ENCODE peak calls at places on chromosome 18, in four cellular contexts. D is IMR-90, U is A549, T is body of pancreas. F is an unnamed sample.

GRCh38 chr18:48815581-48816324 is 135.0 kb downstream of the SMAD7 start:
- DNase-seq in D (peak; percentile 62), U (no peak), T (no peak), F (peak; percentile 23)

GRCh38 chr18:334575-335132 is 66.8 kb upstream of the THOC1 start:
- DNase-seq in D (no peak), U (no peak), T (no peak), F (no peak)

GRCh38 chr18:34643982-34644381 is 66.1 kb upstream of the DTNA start:
- DNase-seq in D (peak; percentile 12), U (no peak), T (no peak), F (no peak)

GRCh38 chr18:7307586-7307985 is 76.7 kb downstream of the LRRC30 start:
- DNase-seq in D (no peak), U (no peak), T (no peak), F (no peak)

GRCh38 chr18:25125670-25126069 is 226.3 kb downstream of the ZNF521 start:
- DNase-seq in D (peak; percentile 67), U (no peak), T (no peak), F (no peak)

GRCh38 chr18:22466608-22467390 is 49.1 kb upstream of the CTAGE1 start:
- DNase-seq in D (peak; percentile 89), U (peak; percentile 24), T (no peak), F (no peak)

GRCh38 chr18:22703883-22704626 is 229.1 kb upstream of the RBBP8 start:
- DNase-seq in D (peak; percentile 40), U (peak; percentile 50), T (peak; percentile 21), F (peak; percentile 38)

GRCh38 chr18:23283933-23284430 is 148.7 kb downstream of the CABLES1 start:
- DNase-seq in D (peak; percentile 63), U (peak; percentile 33), T (no peak), F (no peak)

GRCh38 chr18:7512326-7512725 is 54.8 kb upstream of the PTPRM start:
- DNase-seq in D (no peak), U (no peak), T (peak; percentile 15), F (no peak)

GRCh38 chr18:78160961-78161656 is 818.5 kb upstream of the SALL3 start:
- DNase-seq in D (no peak), U (no peak), T (no peak), F (no peak)

GRCh38 chr18:34224423-34225217 is at the start of gene NOL4:
- DNase-seq in D (no peak), U (no peak), T (peak; percentile 53), F (no peak)

GRCh38 chr18:49161627-49162026 is 210.9 kb upstream of the SMAD7 start:
- DNase-seq in D (peak; percentile 90), U (no peak), T (no peak), F (peak; percentile 10)

GRCh38 chr18:62781893-62782292 is 66.6 kb downstream of the PHLPP1 start:
- DNase-seq in D (peak; percentile 91), U (no peak), T (no peak), F (no peak)

GRCh38 chr18:35456181-35456850 is 41.4 kb downstream of the INO80C start:
- DNase-seq in D (peak; percentile 17), U (no peak), T (no peak), F (no peak)

GRCh38 chr18:9612215-9612830 is 2.0 kb downstream of the PPP4R1 start:
- DNase-seq in D (peak; percentile 58), U (peak; percentile 52), T (peak; percentile 52), F (peak; percentile 71)

GRCh38 chr18:43826215-43826614 is 548.9 kb upstream of the SYT4 start:
- DNase-seq in D (no peak), U (no peak), T (no peak), F (no peak)

GRCh38 chr18:46657115-46657955 is at the start of gene LOXHD1:
- DNase-seq in D (no peak), U (no peak), T (no peak), F (no peak)

GRCh38 chr18:79405019-79405780 is 9.5 kb downstream of the NFATC1 start:
- DNase-seq in D (no peak), U (no peak), T (no peak), F (no peak)

GRCh38 chr18:45662468-45662867 is 47.2 kb downstream of the SLC14A2 start:
- DNase-seq in D (peak; percentile 76), U (no peak), T (no peak), F (no peak)

GRCh38 chr18:37435996-37436395 is 129.6 kb downstream of the CELF4 start:
- DNase-seq in D (no peak), U (no peak), T (no peak), F (no peak)

GRCh38 chr18:5298156-5298852 is 2.8 kb upstream of the ZBTB14 start:
- DNase-seq in D (no peak), U (no peak), T (no peak), F (no peak)

GRCh38 chr18:35024196-35024595 is 17.0 kb upstream of the MAPRE2 start:
- DNase-seq in D (no peak), U (no peak), T (no peak), F (no peak)

GRCh38 chr18:8706545-8706980 is 1.2 kb downstream of the MTCL1 start:
- DNase-seq in D (peak; percentile 16), U (no peak), T (no peak), F (peak; percentile 42)

GRCh38 chr18:76822510-76823165 is at the start of gene ZNF236:
- DNase-seq in D (peak; percentile 77), U (peak; percentile 34), T (peak; percentile 78), F (peak; percentile 96)
- TF ChIP-seq POLR2A in D (peak; percentile 77), U (peak; percentile 43), T (peak; percentile 48), F (peak; percentile 78)

GRCh38 chr18:3248670-3249359 is 1.2 kb downstream of the MYL12A start:
- DNase-seq in D (peak; percentile 57), U (no peak), T (no peak), F (peak; percentile 76)
- TF ChIP-seq POLR2A in D (no peak), U (no peak), T (peak; percentile 36), F (no peak)

GRCh38 chr18:58554404-58554803 is 74.5 kb downstream of the ALPK2 start:
- DNase-seq in D (no peak), U (no peak), T (no peak), F (no peak)

GRCh38 chr18:58559427-58560186 is 69.3 kb downstream of the ALPK2 start:
- DNase-seq in D (peak; percentile 52), U (no peak), T (no peak), F (no peak)

GRCh38 chr18:58556333-58557012 is 72.4 kb downstream of the ALPK2 start:
- DNase-seq in D (no peak), U (no peak), T (no peak), F (no peak)

GRCh38 chr18:58558514-58558913 is 70.4 kb downstream of the ALPK2 start:
- DNase-seq in D (peak; percentile 31), U (no peak), T (no peak), F (no peak)

GRCh38 chr18:58557013-58557435 is 71.9 kb downstream of the ALPK2 start:
- DNase-seq in D (no peak), U (no peak), T (no peak), F (no peak)
- TF ChIP-seq POLR2A in D (no peak), U (no peak), T (no peak), F (no peak)

GRCh38 chr18:10750386-10751035 is 224.7 kb downstream of the NAPG start:
- DNase-seq in D (peak; percentile 6), U (no peak), T (no peak), F (no peak)

GRCh38 chr18:10744653-10745052 is 218.8 kb downstream of the NAPG start:
- DNase-seq in D (no peak), U (no peak), T (no peak), F (no peak)

GRCh38 chr18:10745232-10745631 is 219.4 kb downstream of the NAPG start:
- DNase-seq in D (no peak), U (no peak), T (no peak), F (no peak)

GRCh38 chr18:10748641-10749040 is 222.8 kb downstream of the NAPG start:
- DNase-seq in D (peak; percentile 64), U (no peak), T (no peak), F (no peak)

GRCh38 chr18:10745971-10746370 is 220.1 kb downstream of the NAPG start:
- DNase-seq in D (no peak), U (no peak), T (no peak), F (no peak)
- TF ChIP-seq POLR2A in D (no peak), U (no peak), T (no peak), F (no peak)

GRCh38 chr18:29154758-29155725 is 978.1 kb upstream of the CDH2 start:
- DNase-seq in D (peak; percentile 91), U (no peak), T (peak; percentile 31), F (no peak)
- TF ChIP-seq POLR2A in D (no peak), U (no peak), T (no peak), F (no peak)

GRCh38 chr18:59139615-59140286 is at the start of gene SEC11C:
- DNase-seq in D (peak; percentile 94), U (peak; percentile 89), T (peak; percentile 99), F (peak; percentile 99)

GRCh38 chr18:59140287-59140885 is 702 bp downstream of the SEC11C start:
- DNase-seq in D (peak; percentile 51), U (peak; percentile 34), T (peak; percentile 35), F (no peak)

GRCh38 chr18:59142274-59142673 is 2.6 kb downstream of the SEC11C start:
- DNase-seq in D (no peak), U (no peak), T (no peak), F (no peak)

GRCh38 chr18:59143441-59143840 is 3.8 kb downstream of the SEC11C start:
- DNase-seq in D (peak; percentile 41), U (no peak), T (no peak), F (no peak)

DNA sequence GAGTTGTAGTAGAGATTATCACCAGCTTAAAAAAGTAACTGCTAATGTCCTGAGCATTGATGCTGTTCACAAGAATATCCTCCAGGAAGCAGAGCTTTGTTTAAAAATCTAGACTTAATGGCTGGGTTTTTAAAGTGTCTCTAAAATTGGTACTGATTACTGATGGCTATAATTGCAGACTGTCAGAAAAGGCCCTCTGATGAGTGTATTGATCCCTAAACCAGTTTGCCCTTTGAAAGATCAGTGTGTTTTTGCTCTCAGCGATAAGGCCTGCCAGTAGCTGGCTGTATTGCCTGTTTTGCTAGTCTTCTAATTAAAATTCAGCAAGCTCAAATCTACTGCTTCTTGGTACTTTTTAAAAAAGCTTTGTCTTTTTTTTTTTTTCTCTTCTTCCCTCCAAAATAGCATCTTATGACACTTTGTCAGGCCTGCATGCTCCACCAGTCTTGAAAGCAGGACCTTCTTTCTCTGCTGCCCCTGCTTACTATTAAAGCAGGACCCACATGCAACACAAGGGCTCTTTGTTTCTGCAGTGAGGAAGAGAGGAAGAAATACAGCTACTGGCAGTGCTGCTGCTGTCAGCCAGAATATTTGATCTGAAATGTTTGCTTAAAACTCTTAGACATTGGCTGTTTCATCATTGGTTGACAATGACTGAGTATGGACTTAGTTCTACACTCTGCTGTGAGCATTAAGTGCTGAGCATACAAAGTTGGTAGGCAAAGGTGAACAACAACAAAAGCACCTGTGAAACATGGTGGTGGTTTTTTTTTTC is 1.8 kb downstream of the SEC11C start:
- DNase-seq in D (no peak), U (no peak), T (no peak), F (no peak)
- TF ChIP-seq POLR2A in D (no peak), U (no peak), T (no peak), F (no peak)

GRCh38 chr18:3605562-3606443 is 155.8 kb downstream of the TGIF1 start:
- DNase-seq in D (peak; percentile 62), U (no peak), T (no peak), F (peak; percentile 86)

GRCh38 chr18:3603460-3604259 is 153.7 kb downstream of the TGIF1 start:
- DNase-seq in D (peak; percentile 99), U (no peak), T (peak; percentile 63), F (peak; percentile 96)

GRCh38 chr18:3607309-3608098 is 157.5 kb downstream of the TGIF1 start:
- DNase-seq in D (no peak), U (no peak), T (no peak), F (peak; percentile 65)

GRCh38 chr18:3604260-3604625 is 154.3 kb downstream of the TGIF1 start:
- DNase-seq in D (no peak), U (no peak), T (no peak), F (no peak)

GRCh38 chr18:3604626-3605408 is 154.8 kb downstream of the TGIF1 start:
- DNase-seq in D (peak; percentile 98), U (no peak), T (no peak), F (peak; percentile 93)
- TF ChIP-seq POLR2A in D (peak; percentile 91), U (no peak), T (no peak), F (peak; percentile 72)